ENCODE peak calls at places on chromosomes 2 and 18, in five cellular contexts. One of them, this sample, is unnamed.

GRCh38 chr2:96928277-96928781 is 58.1 kb downstream of the FAM178B start:
- DNase-seq in HL-60: no peak
- DNase-seq in heart right ventricle: no peak
- DNase-seq in endothelial cell: no peak
- DNase-seq in hepatocyte: peak; percentile 49
- DNase-seq in this sample: no peak

GRCh38 chr18:63970803-63971191 is 916 bp downstream of the SERPINB8 start:
- DNase-seq in HL-60: no peak
- DNase-seq in heart right ventricle: peak; percentile 28
- DNase-seq in endothelial cell: peak; percentile 19
- DNase-seq in hepatocyte: peak; percentile 78
- DNase-seq in this sample: no peak

GRCh38 chr2:30691091-30691947 is 115.9 kb downstream of the CAPN13 start:
- DNase-seq in HL-60: no peak
- DNase-seq in heart right ventricle: no peak
- DNase-seq in endothelial cell: no peak
- DNase-seq in hepatocyte: no peak
- DNase-seq in this sample: no peak

GRCh38 chr2:86286518-86286917 is 50.9 kb downstream of the REEP1 start:
- DNase-seq in HL-60: no peak
- DNase-seq in heart right ventricle: no peak
- DNase-seq in endothelial cell: no peak
- DNase-seq in hepatocyte: no peak
- DNase-seq in this sample: no peak

GRCh38 chr2:33363599-33364300 is 112.7 kb upstream of the RASGRP3 start:
- DNase-seq in HL-60: no peak
- DNase-seq in heart right ventricle: no peak
- DNase-seq in endothelial cell: no peak
- DNase-seq in hepatocyte: no peak
- DNase-seq in this sample: no peak

GRCh38 chr2:120703330-120703994 is 32.2 kb upstream of the GLI2 start:
- DNase-seq in HL-60: no peak
- DNase-seq in heart right ventricle: no peak
- DNase-seq in endothelial cell: no peak
- DNase-seq in hepatocyte: peak; percentile 70
- DNase-seq in this sample: peak; percentile 85

GRCh38 chr2:101991731-101992145 is at the start of gene IL1R2:
- DNase-seq in HL-60: peak; percentile 57
- DNase-seq in heart right ventricle: peak; percentile 31
- DNase-seq in endothelial cell: no peak
- DNase-seq in hepatocyte: no peak
- DNase-seq in this sample: no peak

GRCh38 chr2:240836781-240837467 is 16.9 kb upstream of the KIF1A start:
- DNase-seq in HL-60: no peak
- DNase-seq in heart right ventricle: no peak
- DNase-seq in endothelial cell: no peak
- DNase-seq in hepatocyte: peak; percentile 48
- DNase-seq in this sample: peak; percentile 65

GRCh38 chr2:48790407-48791170 is 35.1 kb upstream of the LHCGR start:
- DNase-seq in HL-60: no peak
- DNase-seq in heart right ventricle: no peak
- DNase-seq in endothelial cell: no peak
- DNase-seq in hepatocyte: no peak
- DNase-seq in this sample: no peak

GRCh38 chr2:60966465-60967405 is 50.8 kb upstream of the PEX13 start:
- DNase-seq in HL-60: no peak
- DNase-seq in heart right ventricle: no peak
- DNase-seq in endothelial cell: no peak
- DNase-seq in hepatocyte: no peak
- DNase-seq in this sample: no peak

GRCh38 chr18:48326901-48327675 is 82.1 kb downstream of the ZBTB7C start:
- DNase-seq in HL-60: no peak
- DNase-seq in heart right ventricle: no peak
- DNase-seq in endothelial cell: no peak
- DNase-seq in hepatocyte: peak; percentile 34
- DNase-seq in this sample: peak; percentile 41

GRCh38 chr2:128536925-128537620 is 218.4 kb upstream of the HS6ST1 start:
- DNase-seq in HL-60: no peak
- DNase-seq in heart right ventricle: no peak
- DNase-seq in endothelial cell: no peak
- DNase-seq in hepatocyte: peak; percentile 66
- DNase-seq in this sample: peak; percentile 81

GRCh38 chr2:128623776-128624424 is 305.2 kb upstream of the HS6ST1 start:
- DNase-seq in HL-60: peak; percentile 32
- DNase-seq in heart right ventricle: no peak
- DNase-seq in endothelial cell: no peak
- DNase-seq in hepatocyte: peak; percentile 29
- DNase-seq in this sample: peak; percentile 91

GRCh38 chr2:163646659-163647058 is 89.1 kb downstream of the FIGN start:
- DNase-seq in HL-60: no peak
- DNase-seq in heart right ventricle: no peak
- DNase-seq in endothelial cell: no peak
- DNase-seq in hepatocyte: no peak
- DNase-seq in this sample: no peak

GRCh38 chr2:96811916-96812315 is 4.2 kb upstream of the CNNM3 start:
- DNase-seq in HL-60: no peak
- DNase-seq in heart right ventricle: peak; percentile 88
- DNase-seq in endothelial cell: no peak
- DNase-seq in hepatocyte: no peak
- DNase-seq in this sample: peak; percentile 83

GRCh38 chr2:99682280-99683060 is 192.7 kb upstream of the REV1 start:
- DNase-seq in HL-60: no peak
- DNase-seq in heart right ventricle: no peak
- DNase-seq in endothelial cell: no peak
- DNase-seq in hepatocyte: no peak
- DNase-seq in this sample: peak; percentile 29

GRCh38 chr2:131008967-131009366 is 84.3 kb downstream of the FAM168B start:
- DNase-seq in HL-60: no peak
- DNase-seq in heart right ventricle: no peak
- DNase-seq in endothelial cell: no peak
- DNase-seq in hepatocyte: no peak
- DNase-seq in this sample: no peak

GRCh38 chr2:33619028-33619427 is 19.9 kb upstream of the FAM98A start:
- DNase-seq in HL-60: no peak
- DNase-seq in heart right ventricle: no peak
- DNase-seq in endothelial cell: no peak
- DNase-seq in hepatocyte: no peak
- DNase-seq in this sample: no peak

GRCh38 chr18:63410792-63411191 is 11.5 kb downstream of the VPS4B start:
- DNase-seq in HL-60: no peak
- DNase-seq in heart right ventricle: no peak
- DNase-seq in endothelial cell: no peak
- DNase-seq in hepatocyte: peak; percentile 57
- DNase-seq in this sample: peak; percentile 41

GRCh38 chr2:38508311-38509039 is 94.3 kb downstream of the HNRNPLL start:
- DNase-seq in HL-60: peak; percentile 77
- DNase-seq in heart right ventricle: peak; percentile 91
- DNase-seq in endothelial cell: peak; percentile 86
- DNase-seq in hepatocyte: peak; percentile 93
- DNase-seq in this sample: peak; percentile 68
- TF ChIP-seq CTCF in HL-60: peak; percentile 64
- TF ChIP-seq CTCF in heart right ventricle: peak; percentile 9
- TF ChIP-seq CTCF in endothelial cell: peak; percentile 78
- TF ChIP-seq CTCF in hepatocyte: peak; percentile 73
- TF ChIP-seq CTCF in this sample: no peak

GRCh38 chr2:84964406-84965191 is 6.4 kb upstream of the KCMF1 start:
- DNase-seq in HL-60: no peak
- DNase-seq in heart right ventricle: no peak
- DNase-seq in endothelial cell: no peak
- DNase-seq in hepatocyte: no peak
- DNase-seq in this sample: no peak
- TF ChIP-seq CTCF in HL-60: no peak
- TF ChIP-seq CTCF in heart right ventricle: no peak
- TF ChIP-seq CTCF in endothelial cell: no peak
- TF ChIP-seq CTCF in hepatocyte: no peak
- TF ChIP-seq CTCF in this sample: no peak

GRCh38 chr18:5488844-5489243 is 55.0 kb downstream of the EPB41L3 start:
- DNase-seq in HL-60: no peak
- DNase-seq in heart right ventricle: no peak
- DNase-seq in endothelial cell: no peak
- DNase-seq in hepatocyte: no peak
- DNase-seq in this sample: peak; percentile 6
- TF ChIP-seq CTCF in HL-60: no peak
- TF ChIP-seq CTCF in heart right ventricle: no peak
- TF ChIP-seq CTCF in endothelial cell: no peak
- TF ChIP-seq CTCF in hepatocyte: no peak
- TF ChIP-seq CTCF in this sample: no peak

GRCh38 chr2:219404954-219405353 is 13.2 kb upstream of the DES start:
- DNase-seq in HL-60: no peak
- DNase-seq in heart right ventricle: peak; percentile 72
- DNase-seq in endothelial cell: no peak
- DNase-seq in hepatocyte: no peak
- DNase-seq in this sample: no peak

GRCh38 chr2:219406861-219407230 is 11.3 kb upstream of the DES start:
- DNase-seq in HL-60: no peak
- DNase-seq in heart right ventricle: peak; percentile 82
- DNase-seq in endothelial cell: no peak
- DNase-seq in hepatocyte: peak; percentile 72
- DNase-seq in this sample: peak; percentile 95

GRCh38 chr2:219404291-219404910 is 13.8 kb upstream of the DES start:
- DNase-seq in HL-60: no peak
- DNase-seq in heart right ventricle: peak; percentile 53
- DNase-seq in endothelial cell: no peak
- DNase-seq in hepatocyte: no peak
- DNase-seq in this sample: no peak

GRCh38 chr2:219405958-219406860 is 12.0 kb upstream of the DES start:
- DNase-seq in HL-60: no peak
- DNase-seq in heart right ventricle: no peak
- DNase-seq in endothelial cell: no peak
- DNase-seq in hepatocyte: no peak
- DNase-seq in this sample: peak; percentile 8

GRCh38 chr2:219405451-219405850 is 12.7 kb upstream of the DES start:
- DNase-seq in HL-60: no peak
- DNase-seq in heart right ventricle: peak; percentile 68
- DNase-seq in endothelial cell: no peak
- DNase-seq in hepatocyte: no peak
- DNase-seq in this sample: no peak
- TF ChIP-seq CTCF in HL-60: no peak
- TF ChIP-seq CTCF in heart right ventricle: no peak
- TF ChIP-seq CTCF in endothelial cell: no peak
- TF ChIP-seq CTCF in hepatocyte: peak; percentile 20
- TF ChIP-seq CTCF in this sample: no peak